ENCODE peak calls at places on chromosome 19, in ten cellular contexts. One of them, this sample, is unnamed.
A peak's percentile ranks its signal among the peaks of the same experiment; 100 is the strongest.

GRCh38 chr19:28961772-28962500 is 251.0 kb downstream of the UQCRFS1 start:
- DNase-seq in HFF-Myc: no peak
- DNase-seq in LNCaP clone FGC: no peak
- DNase-seq in bronchial epithelial cell: no peak
- DNase-seq in AG04450: no peak
- DNase-seq in CD8-positive, alpha-beta memory T cell: no peak
- DNase-seq in neuronal stem cell: no peak
- DNase-seq in aorta: no peak
- DNase-seq in epithelial cell of esophagus: no peak
- DNase-seq in skeletal muscle cell: no peak
- DNase-seq in this sample: no peak

GRCh38 chr19:1206733-1207301 is 1.2 kb downstream of the STK11 start:
- DNase-seq in HFF-Myc: no peak
- DNase-seq in LNCaP clone FGC: no peak
- DNase-seq in bronchial epithelial cell: peak; percentile 29
- DNase-seq in AG04450: no peak
- DNase-seq in CD8-positive, alpha-beta memory T cell: no peak
- DNase-seq in neuronal stem cell: no peak
- DNase-seq in aorta: no peak
- DNase-seq in epithelial cell of esophagus: peak; percentile 47
- DNase-seq in skeletal muscle cell: no peak
- DNase-seq in this sample: peak; percentile 36

GRCh38 chr19:7500811-7501450 is 12.1 kb upstream of the PEX11G start:
- DNase-seq in HFF-Myc: no peak
- DNase-seq in LNCaP clone FGC: peak; percentile 83
- DNase-seq in bronchial epithelial cell: no peak
- DNase-seq in AG04450: no peak
- DNase-seq in CD8-positive, alpha-beta memory T cell: no peak
- DNase-seq in neuronal stem cell: peak; percentile 75
- DNase-seq in aorta: no peak
- DNase-seq in epithelial cell of esophagus: peak; percentile 83
- DNase-seq in skeletal muscle cell: no peak
- DNase-seq in this sample: peak; percentile 57

GRCh38 chr19:2048104-2048958 is 2.7 kb downstream of the MKNK2 start:
- DNase-seq in HFF-Myc: no peak
- DNase-seq in LNCaP clone FGC: no peak
- DNase-seq in bronchial epithelial cell: no peak
- DNase-seq in AG04450: no peak
- DNase-seq in CD8-positive, alpha-beta memory T cell: no peak
- DNase-seq in neuronal stem cell: no peak
- DNase-seq in aorta: peak; percentile 46
- DNase-seq in epithelial cell of esophagus: no peak
- DNase-seq in skeletal muscle cell: no peak
- DNase-seq in this sample: no peak

GRCh38 chr19:19214892-19215291 is 3.1 kb downstream of the NCAN start:
- DNase-seq in HFF-Myc: no peak
- DNase-seq in LNCaP clone FGC: no peak
- DNase-seq in bronchial epithelial cell: peak; percentile 7
- DNase-seq in AG04450: peak; percentile 21
- DNase-seq in CD8-positive, alpha-beta memory T cell: no peak
- DNase-seq in neuronal stem cell: peak; percentile 82
- DNase-seq in aorta: no peak
- DNase-seq in epithelial cell of esophagus: peak; percentile 48
- DNase-seq in skeletal muscle cell: no peak
- DNase-seq in this sample: no peak

GRCh38 chr19:50817941-50818858 is 5.4 kb downstream of the KLK1 start:
- DNase-seq in HFF-Myc: no peak
- DNase-seq in LNCaP clone FGC: no peak
- DNase-seq in bronchial epithelial cell: no peak
- DNase-seq in AG04450: no peak
- DNase-seq in CD8-positive, alpha-beta memory T cell: peak; percentile 20
- DNase-seq in neuronal stem cell: peak; percentile 76
- DNase-seq in aorta: no peak
- DNase-seq in epithelial cell of esophagus: peak; percentile 22
- DNase-seq in skeletal muscle cell: no peak
- DNase-seq in this sample: peak; percentile 29

GRCh38 chr19:15587663-15588062 is 27.4 kb upstream of the CYP4F8 start:
- DNase-seq in HFF-Myc: no peak
- DNase-seq in LNCaP clone FGC: no peak
- DNase-seq in bronchial epithelial cell: no peak
- DNase-seq in AG04450: no peak
- DNase-seq in CD8-positive, alpha-beta memory T cell: no peak
- DNase-seq in neuronal stem cell: no peak
- DNase-seq in aorta: peak; percentile 70
- DNase-seq in epithelial cell of esophagus: no peak
- DNase-seq in skeletal muscle cell: no peak
- DNase-seq in this sample: no peak

GRCh38 chr19:9906475-9907087 is 29.7 kb downstream of the OLFM2 start:
- DNase-seq in HFF-Myc: no peak
- DNase-seq in LNCaP clone FGC: no peak
- DNase-seq in bronchial epithelial cell: no peak
- DNase-seq in AG04450: no peak
- DNase-seq in CD8-positive, alpha-beta memory T cell: no peak
- DNase-seq in neuronal stem cell: no peak
- DNase-seq in aorta: no peak
- DNase-seq in epithelial cell of esophagus: no peak
- DNase-seq in skeletal muscle cell: no peak
- DNase-seq in this sample: no peak

GRCh38 chr19:3433805-3434540 is 46.4 kb downstream of the SMIM24 start:
- DNase-seq in HFF-Myc: no peak
- DNase-seq in LNCaP clone FGC: no peak
- DNase-seq in bronchial epithelial cell: no peak
- DNase-seq in AG04450: no peak
- DNase-seq in CD8-positive, alpha-beta memory T cell: no peak
- DNase-seq in neuronal stem cell: no peak
- DNase-seq in aorta: no peak
- DNase-seq in epithelial cell of esophagus: no peak
- DNase-seq in skeletal muscle cell: no peak
- DNase-seq in this sample: no peak
- H3K4me3 ChIP-seq in HFF-Myc: no peak overlapping the region
- H3K4me3 ChIP-seq in LNCaP clone FGC: peak overlapping the region; percentile 59
- H3K4me3 ChIP-seq in bronchial epithelial cell: no peak overlapping the region
- H3K4me3 ChIP-seq in AG04450: no peak overlapping the region
- H3K4me3 ChIP-seq in CD8-positive, alpha-beta memory T cell: peak overlapping the region; percentile 92
- H3K4me3 ChIP-seq in neuronal stem cell: peak overlapping the region; percentile 70
- H3K4me3 ChIP-seq in aorta: no peak overlapping the region
- H3K4me3 ChIP-seq in epithelial cell of esophagus: no peak overlapping the region
- H3K4me3 ChIP-seq in skeletal muscle cell: no peak overlapping the region
- H3K4me3 ChIP-seq in this sample: peak overlapping the region; percentile 76

GRCh38 chr19:35740423-35741215 is 1.6 kb downstream of the IGFLR1 start:
- DNase-seq in HFF-Myc: peak; percentile 87
- DNase-seq in LNCaP clone FGC: peak; percentile 84
- DNase-seq in bronchial epithelial cell: peak; percentile 85
- DNase-seq in AG04450: peak; percentile 91
- DNase-seq in CD8-positive, alpha-beta memory T cell: peak; percentile 96
- DNase-seq in neuronal stem cell: peak; percentile 98
- DNase-seq in aorta: peak; percentile 99
- DNase-seq in epithelial cell of esophagus: peak; percentile 97
- DNase-seq in skeletal muscle cell: peak; percentile 88
- DNase-seq in this sample: peak; percentile 96

GRCh38 chr19:35743640-35744306 is 1.4 kb downstream of the U2AF1L4 start:
- DNase-seq in HFF-Myc: no peak
- DNase-seq in LNCaP clone FGC: no peak
- DNase-seq in bronchial epithelial cell: no peak
- DNase-seq in AG04450: no peak
- DNase-seq in CD8-positive, alpha-beta memory T cell: no peak
- DNase-seq in neuronal stem cell: no peak
- DNase-seq in aorta: no peak
- DNase-seq in epithelial cell of esophagus: no peak
- DNase-seq in skeletal muscle cell: no peak
- DNase-seq in this sample: no peak

GRCh38 chr19:35741216-35741541 is 1.1 kb downstream of the IGFLR1 start:
- DNase-seq in HFF-Myc: no peak
- DNase-seq in LNCaP clone FGC: no peak
- DNase-seq in bronchial epithelial cell: no peak
- DNase-seq in AG04450: no peak
- DNase-seq in CD8-positive, alpha-beta memory T cell: no peak
- DNase-seq in neuronal stem cell: no peak
- DNase-seq in aorta: no peak
- DNase-seq in epithelial cell of esophagus: no peak
- DNase-seq in skeletal muscle cell: no peak
- DNase-seq in this sample: no peak

GRCh38 chr19:35744335-35744687 is 907 bp downstream of the U2AF1L4 start:
- DNase-seq in HFF-Myc: no peak
- DNase-seq in LNCaP clone FGC: no peak
- DNase-seq in bronchial epithelial cell: no peak
- DNase-seq in AG04450: no peak
- DNase-seq in CD8-positive, alpha-beta memory T cell: no peak
- DNase-seq in neuronal stem cell: no peak
- DNase-seq in aorta: no peak
- DNase-seq in epithelial cell of esophagus: no peak
- DNase-seq in skeletal muscle cell: no peak
- DNase-seq in this sample: no peak

DNA sequence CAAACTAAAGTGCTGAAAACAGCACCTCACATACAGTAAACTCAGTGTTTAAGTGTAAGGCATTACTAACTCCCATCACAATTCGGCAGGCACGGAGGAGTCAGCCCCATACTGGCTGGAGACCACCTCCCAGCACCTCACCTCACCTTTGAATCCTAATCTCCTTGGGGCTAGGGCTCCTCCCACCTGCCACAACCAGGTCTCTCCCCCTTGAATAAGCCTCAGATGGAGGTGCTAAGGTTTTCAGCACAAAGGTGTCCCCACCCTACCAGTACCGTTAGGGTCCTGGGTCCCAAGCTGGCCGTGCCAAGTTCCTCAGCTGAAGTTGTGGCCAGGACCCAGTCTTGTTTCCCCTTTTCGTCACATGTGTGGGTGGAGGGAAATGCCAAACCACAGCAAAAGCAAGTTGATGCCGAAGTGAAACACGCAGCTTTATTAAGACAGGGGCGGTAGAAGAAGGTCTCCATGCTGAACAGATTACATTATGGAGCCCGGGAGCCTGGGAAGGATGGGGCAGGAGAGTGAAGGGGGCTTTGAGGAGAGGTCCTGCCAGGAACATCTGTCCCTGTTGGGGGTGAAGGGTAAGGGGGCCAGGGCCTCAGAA is at the start of gene IGFLR1:
- DNase-seq in HFF-Myc: no peak
- DNase-seq in LNCaP clone FGC: no peak
- DNase-seq in bronchial epithelial cell: no peak
- DNase-seq in AG04450: no peak
- DNase-seq in CD8-positive, alpha-beta memory T cell: no peak
- DNase-seq in neuronal stem cell: no peak
- DNase-seq in aorta: peak; percentile 76
- DNase-seq in epithelial cell of esophagus: no peak
- DNase-seq in skeletal muscle cell: no peak
- DNase-seq in this sample: peak; percentile 87
- H3K4me3 ChIP-seq in HFF-Myc: peak within 1 kb of the TSS; percentile 53
- H3K4me3 ChIP-seq in LNCaP clone FGC: no peak within 1 kb of the TSS
- H3K4me3 ChIP-seq in bronchial epithelial cell: no peak within 1 kb of the TSS
- H3K4me3 ChIP-seq in AG04450: no peak within 1 kb of the TSS
- H3K4me3 ChIP-seq in CD8-positive, alpha-beta memory T cell: peak within 1 kb of the TSS; percentile 87
- H3K4me3 ChIP-seq in neuronal stem cell: peak within 1 kb of the TSS; percentile 63
- H3K4me3 ChIP-seq in aorta: no peak within 1 kb of the TSS
- H3K4me3 ChIP-seq in epithelial cell of esophagus: no peak within 1 kb of the TSS
- H3K4me3 ChIP-seq in skeletal muscle cell: peak within 1 kb of the TSS; percentile 64
- H3K4me3 ChIP-seq in this sample: peak within 1 kb of the TSS; percentile 90

GRCh38 chr19:11337080-11337479 is 2.4 kb downstream of the RAB3D start:
- DNase-seq in HFF-Myc: no peak
- DNase-seq in LNCaP clone FGC: no peak
- DNase-seq in bronchial epithelial cell: no peak
- DNase-seq in AG04450: no peak
- DNase-seq in CD8-positive, alpha-beta memory T cell: no peak
- DNase-seq in neuronal stem cell: no peak
- DNase-seq in aorta: no peak
- DNase-seq in epithelial cell of esophagus: no peak
- DNase-seq in skeletal muscle cell: no peak
- DNase-seq in this sample: peak; percentile 22

GRCh38 chr19:11335449-11336146 is 3.9 kb downstream of the RAB3D start:
- DNase-seq in HFF-Myc: no peak
- DNase-seq in LNCaP clone FGC: no peak
- DNase-seq in bronchial epithelial cell: no peak
- DNase-seq in AG04450: no peak
- DNase-seq in CD8-positive, alpha-beta memory T cell: no peak
- DNase-seq in neuronal stem cell: no peak
- DNase-seq in aorta: no peak
- DNase-seq in epithelial cell of esophagus: no peak
- DNase-seq in skeletal muscle cell: no peak
- DNase-seq in this sample: no peak

GRCh38 chr19:11338569-11339253 is 746 bp downstream of the RAB3D start:
- DNase-seq in HFF-Myc: no peak
- DNase-seq in LNCaP clone FGC: no peak
- DNase-seq in bronchial epithelial cell: peak; percentile 49
- DNase-seq in AG04450: no peak
- DNase-seq in CD8-positive, alpha-beta memory T cell: no peak
- DNase-seq in neuronal stem cell: no peak
- DNase-seq in aorta: no peak
- DNase-seq in epithelial cell of esophagus: peak; percentile 79
- DNase-seq in skeletal muscle cell: no peak
- DNase-seq in this sample: no peak

GRCh38 chr19:11339254-11340098 is at the start of gene RAB3D:
- DNase-seq in HFF-Myc: peak; percentile 53
- DNase-seq in LNCaP clone FGC: peak; percentile 87
- DNase-seq in bronchial epithelial cell: peak; percentile 72
- DNase-seq in AG04450: peak; percentile 63
- DNase-seq in CD8-positive, alpha-beta memory T cell: peak; percentile 62
- DNase-seq in neuronal stem cell: peak; percentile 86
- DNase-seq in aorta: peak; percentile 96
- DNase-seq in epithelial cell of esophagus: peak; percentile 91
- DNase-seq in skeletal muscle cell: peak; percentile 38
- DNase-seq in this sample: peak; percentile 71

DNA sequence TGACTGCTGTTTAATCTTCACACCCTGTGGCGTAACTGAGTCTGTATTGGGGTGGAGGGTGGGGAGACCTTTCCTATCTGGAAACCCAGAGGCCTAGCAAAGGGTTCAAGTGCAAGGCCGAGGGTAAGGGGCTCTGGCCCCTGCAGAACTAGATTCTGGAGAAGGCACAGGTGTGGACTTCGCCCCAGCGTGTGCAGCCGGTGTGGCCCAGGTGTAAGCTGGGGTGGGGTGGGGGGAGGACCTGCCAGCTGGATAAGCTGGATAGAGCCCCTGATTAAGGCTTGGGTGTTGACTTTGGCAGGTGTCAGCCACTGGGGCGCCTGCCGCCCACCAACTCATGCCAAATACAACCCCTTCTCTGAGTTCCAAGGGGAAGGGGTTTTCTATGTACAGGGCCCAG is 1.3 kb downstream of the RAB3D start:
- DNase-seq in HFF-Myc: no peak
- DNase-seq in LNCaP clone FGC: no peak
- DNase-seq in bronchial epithelial cell: no peak
- DNase-seq in AG04450: no peak
- DNase-seq in CD8-positive, alpha-beta memory T cell: no peak
- DNase-seq in neuronal stem cell: no peak
- DNase-seq in aorta: no peak
- DNase-seq in epithelial cell of esophagus: no peak
- DNase-seq in skeletal muscle cell: no peak
- DNase-seq in this sample: no peak
- H3K4me3 ChIP-seq in HFF-Myc: no peak overlapping the region
- H3K4me3 ChIP-seq in LNCaP clone FGC: peak overlapping the region; percentile 79
- H3K4me3 ChIP-seq in bronchial epithelial cell: peak overlapping the region; percentile 72
- H3K4me3 ChIP-seq in AG04450: no peak overlapping the region
- H3K4me3 ChIP-seq in CD8-positive, alpha-beta memory T cell: no peak overlapping the region
- H3K4me3 ChIP-seq in neuronal stem cell: no peak overlapping the region
- H3K4me3 ChIP-seq in aorta: no peak overlapping the region
- H3K4me3 ChIP-seq in epithelial cell of esophagus: peak overlapping the region; percentile 67
- H3K4me3 ChIP-seq in skeletal muscle cell: no peak overlapping the region
- H3K4me3 ChIP-seq in this sample: no peak overlapping the region

GRCh38 chr19:16640951-16641350 is 12.9 kb upstream of the MED26 start:
- DNase-seq in HFF-Myc: no peak
- DNase-seq in LNCaP clone FGC: no peak
- DNase-seq in bronchial epithelial cell: no peak
- DNase-seq in AG04450: no peak
- DNase-seq in CD8-positive, alpha-beta memory T cell: no peak
- DNase-seq in neuronal stem cell: no peak
- DNase-seq in aorta: no peak
- DNase-seq in epithelial cell of esophagus: no peak
- DNase-seq in skeletal muscle cell: no peak
- DNase-seq in this sample: no peak

GRCh38 chr19:16641695-16642094 is 13.7 kb upstream of the MED26 start:
- DNase-seq in HFF-Myc: no peak
- DNase-seq in LNCaP clone FGC: no peak
- DNase-seq in bronchial epithelial cell: no peak
- DNase-seq in AG04450: no peak
- DNase-seq in CD8-positive, alpha-beta memory T cell: no peak
- DNase-seq in neuronal stem cell: no peak
- DNase-seq in aorta: no peak
- DNase-seq in epithelial cell of esophagus: no peak
- DNase-seq in skeletal muscle cell: no peak
- DNase-seq in this sample: no peak

GRCh38 chr19:16650821-16651220 is 9.1 kb downstream of the SMIM7 start:
- DNase-seq in HFF-Myc: no peak
- DNase-seq in LNCaP clone FGC: no peak
- DNase-seq in bronchial epithelial cell: no peak
- DNase-seq in AG04450: no peak
- DNase-seq in CD8-positive, alpha-beta memory T cell: no peak
- DNase-seq in neuronal stem cell: no peak
- DNase-seq in aorta: no peak
- DNase-seq in epithelial cell of esophagus: no peak
- DNase-seq in skeletal muscle cell: no peak
- DNase-seq in this sample: no peak

GRCh38 chr19:16649734-16650133 is 10.2 kb downstream of the SMIM7 start:
- DNase-seq in HFF-Myc: no peak
- DNase-seq in LNCaP clone FGC: no peak
- DNase-seq in bronchial epithelial cell: no peak
- DNase-seq in AG04450: no peak
- DNase-seq in CD8-positive, alpha-beta memory T cell: no peak
- DNase-seq in neuronal stem cell: no peak
- DNase-seq in aorta: no peak
- DNase-seq in epithelial cell of esophagus: no peak
- DNase-seq in skeletal muscle cell: no peak
- DNase-seq in this sample: no peak

DNA sequence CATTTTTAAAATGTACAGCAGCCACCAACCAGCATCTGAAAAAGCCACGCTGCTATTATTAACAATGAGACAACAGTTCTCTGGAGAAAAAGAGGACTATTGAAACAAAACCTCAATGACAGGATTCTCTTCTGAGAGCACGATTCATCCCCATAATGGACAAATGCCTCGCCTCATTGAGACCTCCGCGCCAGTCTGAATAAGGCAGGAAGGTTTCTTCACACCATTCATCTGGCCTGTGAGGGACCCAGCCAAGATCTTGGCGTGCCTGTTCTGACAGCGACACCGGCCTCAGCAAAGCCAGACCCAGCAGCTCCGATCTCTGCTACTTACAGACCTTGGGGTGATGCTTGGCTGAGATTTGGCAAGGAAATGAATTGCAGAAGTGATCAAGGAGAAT is 14.8 kb downstream of the SMIM7 start:
- DNase-seq in HFF-Myc: no peak
- DNase-seq in LNCaP clone FGC: no peak
- DNase-seq in bronchial epithelial cell: no peak
- DNase-seq in AG04450: no peak
- DNase-seq in CD8-positive, alpha-beta memory T cell: no peak
- DNase-seq in neuronal stem cell: no peak
- DNase-seq in aorta: no peak
- DNase-seq in epithelial cell of esophagus: no peak
- DNase-seq in skeletal muscle cell: no peak
- DNase-seq in this sample: no peak
- H3K4me3 ChIP-seq in HFF-Myc: no peak overlapping the region
- H3K4me3 ChIP-seq in LNCaP clone FGC: no peak overlapping the region
- H3K4me3 ChIP-seq in bronchial epithelial cell: no peak overlapping the region
- H3K4me3 ChIP-seq in AG04450: no peak overlapping the region
- H3K4me3 ChIP-seq in CD8-positive, alpha-beta memory T cell: no peak overlapping the region
- H3K4me3 ChIP-seq in neuronal stem cell: no peak overlapping the region
- H3K4me3 ChIP-seq in aorta: no peak overlapping the region
- H3K4me3 ChIP-seq in epithelial cell of esophagus: no peak overlapping the region
- H3K4me3 ChIP-seq in skeletal muscle cell: no peak overlapping the region
- H3K4me3 ChIP-seq in this sample: no peak overlapping the region